ENCODE peak calls at places on chromosome 19, in five cellular contexts. T is choroid plexus epithelial cell, K is fibroblast of villous mesenchyme, P is ascending aorta, J is glutamatergic neuron. N is an unnamed sample.

GRCh38 chr19:39160523-39160861 is 34.9 kb downstream of the PAK4 start:
- DNase-seq in T (peak), K (peak), P (peak), J (no peak), N (no peak)

GRCh38 chr19:17210296-17210695 is 4.9 kb upstream of the USE1 start:
- DNase-seq in T (no peak), K (no peak), P (no peak), J (no peak), N (no peak)

GRCh38 chr19:47608074-47608907 is 643 bp upstream of the BICRA start:
- DNase-seq in T (peak), K (peak), P (peak), J (peak), N (peak)

GRCh38 chr19:49696115-49696514 is 5.2 kb downstream of the CPT1C start:
- DNase-seq in T (no peak), K (no peak), P (no peak), J (no peak), N (no peak)

GRCh38 chr19:52825765-52826164 is 4.3 kb upstream of the ZNF28 start:
- DNase-seq in T (no peak), K (no peak), P (no peak), J (no peak), N (no peak)

GRCh38 chr19:38229585-38230073 is 5.6 kb upstream of the DPF1 start:
- DNase-seq in T (peak), K (peak), P (peak), J (peak), N (peak)

GRCh38 chr19:13796301-13797057 is 1.2 kb downstream of the ZSWIM4 start:
- DNase-seq in T (peak), K (peak), P (peak), J (no peak), N (no peak)

GRCh38 chr19:33134571-33135041 is 2.7 kb downstream of the WDR88 start:
- DNase-seq in T (no peak), K (no peak), P (no peak), J (no peak), N (no peak)

GRCh38 chr19:46429999-46430398 is 1.3 kb upstream of the PNMA8C start:
- DNase-seq in T (no peak), K (no peak), P (no peak), J (no peak), N (no peak)

GRCh38 chr19:49294401-49294800 is 30.6 kb downstream of the SLC6A16 start:
- DNase-seq in T (no peak), K (no peak), P (no peak), J (no peak), N (no peak)

GRCh38 chr19:16200038-16200775 is 2.5 kb downstream of the AP1M1 start:
- DNase-seq in T (peak), K (peak), P (peak), J (no peak), N (no peak)

GRCh38 chr19:53864308-53864836 is 3.3 kb upstream of the MYADM start:
- DNase-seq in T (no peak), K (no peak), P (no peak), J (no peak), N (no peak)

GRCh38 chr19:42081584-42082258 is 5.8 kb downstream of the ZNF574 start:
- DNase-seq in T (peak), K (peak), P (no peak), J (no peak), N (no peak)
- TF ChIP-seq CTCF in T (peak), K (peak), P (no peak), J (peak), N (peak)

DNA sequence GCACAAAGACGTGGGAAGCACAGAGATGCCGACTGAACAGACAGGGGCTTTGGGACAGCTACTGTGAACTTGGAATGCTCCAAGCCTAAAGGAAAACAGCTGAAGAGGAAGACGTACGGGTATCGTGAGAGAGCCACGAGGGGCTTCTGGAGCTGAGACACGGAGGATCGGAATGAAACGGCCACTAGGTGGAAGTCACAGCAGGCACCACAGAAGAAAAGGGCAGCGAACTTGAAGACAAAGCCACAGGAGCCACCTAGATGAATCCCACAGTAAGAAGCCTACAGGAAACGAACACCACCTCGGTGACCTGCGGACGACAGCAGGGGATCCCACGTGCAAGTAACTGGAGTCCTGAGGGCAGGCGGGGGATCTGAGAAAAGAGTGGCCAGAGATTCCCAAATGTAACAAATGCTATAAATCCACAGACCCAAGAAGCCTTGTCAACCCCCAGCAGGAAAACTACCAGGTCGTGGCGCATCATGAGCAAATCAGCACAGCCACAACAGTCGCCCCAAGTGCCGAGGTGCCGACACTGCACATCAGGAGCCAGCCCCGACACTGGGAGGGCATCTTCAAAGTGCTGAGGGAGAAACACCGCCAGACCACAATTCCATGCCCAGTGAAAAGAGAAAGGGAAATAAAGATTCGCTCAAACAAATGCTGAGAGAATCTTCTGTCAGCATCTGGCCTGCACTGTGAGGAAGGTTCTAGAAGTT is 39.3 kb upstream of the ISYNA1 start:
- DNase-seq in T (peak), K (no peak), P (no peak), J (no peak), N (no peak)
- TF ChIP-seq CTCF in T (peak), K (peak), P (peak), J (peak), N (peak)

GRCh38 chr19:42325308-42325895 is at the start of gene MEGF8:
- DNase-seq in T (peak), K (peak), P (peak), J (peak), N (peak)
- TF ChIP-seq CTCF in T (peak), K (peak), P (no peak), J (no peak), N (peak)

DNA sequence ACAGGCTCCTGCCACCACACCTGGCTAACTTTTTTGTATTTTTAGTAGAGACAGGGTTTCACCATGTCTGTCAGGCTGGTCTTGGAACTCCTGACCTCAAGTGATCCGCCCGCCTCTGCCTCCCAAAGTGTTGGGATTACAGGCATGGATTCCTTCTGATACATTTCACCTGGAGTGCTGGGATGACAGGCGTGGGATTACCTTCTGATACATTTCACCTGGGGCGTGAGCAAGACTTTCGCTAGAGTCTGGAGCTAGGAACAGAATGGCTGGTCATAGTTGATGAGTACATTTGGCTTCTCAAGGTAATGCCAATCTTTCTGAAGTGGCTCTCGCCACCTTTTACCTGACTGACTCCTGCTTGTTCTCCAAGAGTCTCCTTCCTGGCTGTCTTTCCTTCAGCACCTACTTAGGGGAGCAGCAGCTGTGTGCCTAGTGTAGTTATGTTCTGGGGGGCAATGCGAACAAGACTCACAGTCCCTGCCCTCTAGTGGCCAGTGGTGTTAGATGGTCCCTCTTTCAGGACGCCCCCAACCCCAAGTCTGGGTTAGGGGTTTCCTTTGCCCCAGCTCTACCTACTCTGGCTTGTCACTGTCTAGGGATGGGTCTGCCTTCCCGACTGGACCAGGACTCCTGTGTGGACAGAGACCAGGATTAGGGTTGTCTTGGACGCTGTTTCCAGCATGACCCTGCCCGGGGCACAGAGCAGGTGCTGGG is 19.3 kb downstream of the PPP1R37 start:
- DNase-seq in T (no peak), K (no peak), P (no peak), J (no peak), N (no peak)
- TF ChIP-seq CTCF in T (peak), K (no peak), P (no peak), J (no peak), N (peak)

GRCh38 chr19:58218899-58219298 is 9.8 kb upstream of the ZNF544 start:
- DNase-seq in T (peak), K (peak), P (no peak), J (peak), N (no peak)
- TF ChIP-seq CTCF in T (peak), K (peak), P (no peak), J (peak), N (peak)

DNA sequence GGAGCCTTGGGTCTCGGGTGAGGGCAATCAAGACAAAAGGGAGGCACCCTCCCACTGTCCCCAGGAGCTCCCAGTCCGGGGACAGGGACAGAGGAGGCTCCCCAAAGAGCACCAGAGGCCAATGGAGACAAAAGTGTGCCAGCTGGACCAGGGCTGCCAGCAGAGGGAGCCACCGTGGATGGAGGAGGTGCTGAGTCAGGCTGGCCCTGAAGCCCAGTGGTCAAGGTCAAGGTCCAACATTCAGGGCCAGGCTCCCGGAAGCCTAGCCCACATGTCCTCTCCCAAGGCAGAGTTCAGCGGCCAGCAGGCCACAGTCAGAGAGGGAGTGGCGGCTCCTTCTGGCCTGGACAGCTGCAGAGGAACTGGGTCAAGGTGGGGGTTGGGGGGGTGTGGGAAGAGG is 8.4 kb downstream of the COL5A3 start:
- DNase-seq in T (peak), K (no peak), P (no peak), J (no peak), N (peak)
- TF ChIP-seq CTCF in T (peak), K (peak), P (no peak), J (no peak), N (peak)

DNA sequence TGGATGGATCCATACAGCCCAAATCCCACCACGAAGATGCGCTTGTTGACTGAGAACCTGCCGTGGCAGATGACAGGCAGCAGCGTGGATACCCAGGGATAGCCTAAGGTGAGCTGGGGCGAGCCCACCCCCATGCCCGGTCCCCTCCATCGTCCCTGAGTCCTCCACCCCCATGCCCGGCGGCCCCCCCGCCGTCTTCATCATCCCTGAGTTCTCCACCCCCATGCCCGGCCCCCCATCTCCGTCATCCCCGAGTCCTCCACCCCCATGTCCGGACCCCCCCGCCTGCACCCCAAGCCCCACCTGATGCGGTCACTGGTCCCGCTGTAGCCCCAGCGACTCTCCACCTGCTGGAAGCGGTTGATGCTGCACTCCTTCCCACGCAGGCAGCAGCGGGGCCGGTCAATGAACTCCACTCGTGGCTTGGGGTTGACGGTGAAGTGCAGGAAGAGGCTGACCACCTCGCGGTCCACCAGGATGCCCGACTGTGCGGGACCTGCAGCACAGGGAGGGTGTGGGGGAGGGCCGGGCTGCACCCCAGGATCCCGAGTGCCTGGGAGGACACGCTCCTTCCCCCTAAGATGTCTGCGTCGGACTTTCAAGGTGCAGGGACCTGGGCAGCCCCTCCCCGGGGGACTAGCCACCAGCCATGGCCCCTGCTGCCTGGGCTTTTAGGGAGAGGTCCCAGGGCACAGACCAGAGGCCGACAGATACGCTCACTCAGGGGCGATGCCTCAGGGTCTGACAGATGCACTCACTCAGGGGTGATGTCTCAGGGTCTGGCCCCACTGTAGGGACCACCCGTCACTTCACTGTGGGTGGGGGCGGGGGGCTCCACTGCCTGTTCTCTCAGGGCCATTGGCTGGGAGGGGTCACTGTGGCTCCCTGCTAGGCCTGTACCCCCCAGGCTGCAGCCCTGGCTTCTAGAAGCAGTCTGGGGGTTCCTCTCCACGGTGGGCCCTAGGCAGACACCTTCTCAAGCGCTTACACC is 28.0 kb downstream of the BTBD2 start:
- DNase-seq in T (peak), K (no peak), P (no peak), J (no peak), N (no peak)
- TF ChIP-seq CTCF in T (no peak), K (no peak), P (no peak), J (no peak), N (no peak)

GRCh38 chr19:30074741-30075460 is 132.9 kb downstream of the URI1 start:
- DNase-seq in T (no peak), K (no peak), P (peak), J (peak), N (no peak)

GRCh38 chr19:30070970-30071632 is 129.1 kb downstream of the URI1 start:
- DNase-seq in T (no peak), K (no peak), P (peak), J (peak), N (no peak)

GRCh38 chr19:30074096-30074495 is 132.1 kb downstream of the URI1 start:
- DNase-seq in T (no peak), K (no peak), P (peak), J (no peak), N (no peak)

GRCh38 chr19:30071871-30072270 is 129.8 kb downstream of the URI1 start:
- DNase-seq in T (no peak), K (no peak), P (peak), J (peak), N (no peak)

DNA sequence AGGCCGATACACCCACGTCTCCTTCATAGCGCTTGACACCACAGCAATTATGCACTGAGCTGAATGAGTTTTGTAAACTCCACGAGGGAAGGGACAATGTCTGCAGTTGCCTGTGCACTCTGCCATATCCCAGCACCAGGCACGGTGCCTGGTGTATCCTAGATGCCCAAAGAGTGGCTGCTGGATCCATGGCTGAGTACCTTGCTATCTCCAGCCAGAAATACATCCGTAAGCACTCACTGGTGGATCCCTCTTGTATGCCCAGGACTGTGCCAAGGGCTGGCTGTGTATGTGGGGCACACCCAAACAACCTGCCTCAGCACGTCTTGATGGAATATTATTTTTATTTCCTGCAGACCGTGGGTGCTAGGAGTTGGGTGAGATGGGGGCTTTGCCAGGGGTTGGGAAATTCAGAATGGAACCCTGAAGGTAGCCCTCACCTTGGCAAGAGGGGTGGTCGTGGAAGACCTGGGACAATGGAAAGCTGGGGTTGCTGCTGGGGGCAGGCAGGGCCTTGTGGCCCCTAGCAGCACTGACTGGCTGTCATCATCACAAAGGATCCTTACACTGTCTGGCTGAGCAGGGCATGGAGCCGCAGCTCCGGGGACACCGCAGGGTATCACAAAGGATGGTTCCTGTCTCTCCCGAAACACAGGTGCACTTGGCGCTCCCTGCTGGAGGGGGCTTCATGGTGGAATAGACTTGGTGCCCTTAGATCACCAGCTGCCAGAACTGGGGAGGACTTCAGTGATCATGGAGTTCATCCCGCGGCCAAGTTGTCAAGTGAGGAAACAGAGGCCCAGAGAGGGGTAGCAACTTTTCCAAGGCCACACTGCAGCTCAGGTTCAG is 131.3 kb downstream of the URI1 start:
- DNase-seq in T (no peak), K (no peak), P (peak), J (peak), N (no peak)
- TF ChIP-seq CTCF in T (no peak), K (no peak), P (no peak), J (no peak), N (no peak)

N was measured in neural crest cell.